ENCODE peak calls at places on chromosomes 11 and 22, in five cellular contexts. L is COLO829; O is tibial nerve; Z is nephron progenitor cell; H is CD8-positive, alpha-beta T cell. Y is an unnamed sample.

GRCh38 chr11:45982656-45983470 is 60.4 kb downstream of the LARGE2 start:
- DNase-seq in L (peak), O (no peak), H (no peak), Z (peak), Y (no peak)

GRCh38 chr11:19598876-19599275 is 113.8 kb upstream of the NAV2 start:
- DNase-seq in Z (no peak), H (no peak), O (no peak), L (no peak), Y (no peak)

GRCh38 chr11:15993360-15993759 is 363.0 kb downstream of the SOX6 start:
- DNase-seq in Z (no peak), H (no peak), L (no peak), O (no peak), Y (no peak)

GRCh38 chr11:82871646-82872045 is 28.6 kb downstream of the PRCP start:
- DNase-seq in L (no peak), Z (no peak), O (no peak), H (no peak), Y (no peak)

GRCh38 chr11:112588252-112588668 is 327.6 kb upstream of the PLET1 start:
- DNase-seq in L (peak), H (peak), Z (peak), O (peak), Y (peak)

GRCh38 chr11:130144129-130144528 is 15.5 kb upstream of the ST14 start:
- DNase-seq in H (no peak), Z (peak), L (no peak), O (no peak), Y (no peak)

GRCh38 chr11:46315033-46315738 is 32.1 kb upstream of the DGKZ start:
- DNase-seq in L (peak), O (peak), H (peak), Z (peak), Y (peak)

GRCh38 chr22:49533886-49534285 is 293.8 kb downstream of the BRD1 start:
- DNase-seq in L (no peak), O (no peak), H (no peak), Z (no peak), Y (no peak)

GRCh38 chr11:116720895-116721294 is 51.9 kb downstream of the BUD13 start:
- DNase-seq in O (no peak), L (no peak), H (no peak), Z (no peak), Y (no peak)